ENCODE peak calls at places on chromosomes 2 and 18, in four cellular contexts. C, E, V and U are unnamed samples.

GRCh38 chr2:203014456-203015199 is at the start of gene NBEAL1:
- DNase-seq in C (peak; percentile 97), E (peak; percentile 86), V (peak; percentile 94), U (peak; percentile 98)

GRCh38 chr2:192247456-192247855 is 52.7 kb upstream of the TMEFF2 start:
- DNase-seq in C (no peak), E (no peak), V (no peak), U (no peak)

GRCh38 chr2:61017556-61018318 is at the start of the genes PEX13 and PUS10:
- DNase-seq in C (peak; percentile 83), E (peak; percentile 93), V (no peak), U (peak; percentile 72)

GRCh38 chr2:231932985-231933915 is 7.1 kb upstream of the NPPC start:
- DNase-seq in C (no peak), E (no peak), V (no peak), U (no peak)

GRCh38 chr2:17309186-17309585 is 209.1 kb downstream of the RAD51AP2 start:
- DNase-seq in C (no peak), E (no peak), V (no peak), U (no peak)

GRCh38 chr2:191436368-191437055 is 191.3 kb downstream of the MYO1B start:
- DNase-seq in C (no peak), E (no peak), V (no peak), U (no peak)

GRCh38 chr2:121689356-121689755 is 40.1 kb upstream of the CLASP1 start:
- DNase-seq in C (no peak), E (peak; percentile 51), V (no peak), U (no peak)

GRCh38 chr2:149017116-149017985 is 21.1 kb upstream of the LYPD6B start:
- DNase-seq in C (peak; percentile 70), E (peak; percentile 49), V (no peak), U (peak; percentile 43)

GRCh38 chr2:238169708-238170251 is 11.0 kb downstream of the ERFE start:
- DNase-seq in C (peak; percentile 61), E (peak; percentile 30), V (peak; percentile 89), U (peak; percentile 22)

GRCh38 chr2:135875491-135876065 is 665 bp downstream of the MCM6 start:
- DNase-seq in C (peak; percentile 57), E (peak; percentile 39), V (peak; percentile 20), U (peak; percentile 37)

GRCh38 chr2:221399183-221399582 is 172.9 kb downstream of the EPHA4 start:
- DNase-seq in C (no peak), E (no peak), V (no peak), U (no peak)

GRCh38 chr2:104286806-104287205 is 567.1 kb upstream of the POU3F3 start:
- DNase-seq in C (no peak), E (no peak), V (no peak), U (no peak)

GRCh38 chr2:71510196-71510807 is 56.9 kb downstream of the DYSF start:
- DNase-seq in C (peak; percentile 63), E (peak; percentile 91), V (no peak), U (peak; percentile 12)

GRCh38 chr2:183214680-183215079 is 90.4 kb downstream of the NUP35 start:
- DNase-seq in C (no peak), E (no peak), V (no peak), U (no peak)

GRCh38 chr18:49537232-49537876 is 24.5 kb upstream of the LIPG start:
- DNase-seq in C (no peak), E (no peak), V (no peak), U (no peak)

GRCh38 chr2:68845043-68845442 is 26.2 kb downstream of the BMP10 start:
- DNase-seq in C (no peak), E (no peak), V (no peak), U (no peak)

GRCh38 chr2:241989074-241989473 is 119.5 kb downstream of the RTP5 start:
- DNase-seq in C (no peak), E (no peak), V (no peak), U (no peak)

GRCh38 chr2:9897331-9897737 is 54.1 kb downstream of the TAF1B start:
- DNase-seq in C (peak; percentile 85), E (peak; percentile 11), V (peak; percentile 82), U (peak; percentile 78)

GRCh38 chr2:106038598-106039375 is 155.3 kb downstream of the UXS1 start:
- DNase-seq in C (no peak), E (no peak), V (no peak), U (no peak)

GRCh38 chr2:164847966-164848365 is 6.3 kb upstream of the COBLL1 start:
- DNase-seq in C (no peak), E (no peak), V (peak; percentile 61), U (no peak)

GRCh38 chr18:33115917-33116316 is 324.6 kb downstream of the CCDC178 start:
- DNase-seq in C (no peak), E (no peak), V (no peak), U (no peak)

GRCh38 chr2:224147174-224147573 is 108.1 kb upstream of the SERPINE2 start:
- DNase-seq in C (no peak), E (no peak), V (no peak), U (no peak)

GRCh38 chr2:101770672-101771071 is 73.2 kb downstream of the MAP4K4 start:
- DNase-seq in C (no peak), E (peak; percentile 36), V (no peak), U (no peak)

GRCh38 chr18:75109819-75110218 is 99.1 kb downstream of the PTGR3 start:
- DNase-seq in C (no peak), E (no peak), V (no peak), U (no peak)

GRCh38 chr2:45765007-45765767 is 113.7 kb downstream of the PRKCE start:
- DNase-seq in C (no peak), E (no peak), V (no peak), U (no peak)

GRCh38 chr2:24048662-24049484 is 668 bp upstream of the FKBP1B start:
- DNase-seq in C (no peak), E (no peak), V (no peak), U (no peak)

GRCh38 chr2:66888791-66889631 is 454.1 kb downstream of the MEIS1 start:
- DNase-seq in C (no peak), E (no peak), V (peak; percentile 100), U (peak; percentile 68)

GRCh38 chr18:59837586-59837985 is 62.2 kb upstream of the PMAIP1 start:
- DNase-seq in C (no peak), E (peak; percentile 56), V (no peak), U (no peak)

GRCh38 chr2:16064719-16065118 is 124.4 kb downstream of the MYCN start:
- DNase-seq in C (no peak), E (no peak), V (no peak), U (no peak)

GRCh38 chr2:25912851-25913695 is 34.8 kb upstream of the ASXL2 start:
- DNase-seq in C (no peak), E (no peak), V (no peak), U (no peak)

GRCh38 chr2:204026294-204026693 is 89.7 kb downstream of the ICOS start:
- DNase-seq in C (no peak), E (no peak), V (no peak), U (no peak)

GRCh38 chr2:195545811-195546210 is 111.2 kb upstream of the SLC39A10 start:
- DNase-seq in C (no peak), E (no peak), V (no peak), U (no peak)

GRCh38 chr2:201984800-201985525 is 48.7 kb upstream of the FZD7 start:
- DNase-seq in C (no peak), E (no peak), V (no peak), U (no peak)

GRCh38 chr2:85430780-85431601 is 12.5 kb downstream of the SH2D6 start:
- DNase-seq in C (no peak), E (no peak), V (no peak), U (no peak)

GRCh38 chr2:71235930-71236587 is 9.2 kb upstream of the PAIP2B start:
- DNase-seq in C (no peak), E (no peak), V (no peak), U (no peak)

GRCh38 chr18:9782073-9782857 is 74.2 kb downstream of the RAB31 start:
- DNase-seq in C (peak; percentile 29), E (peak; percentile 23), V (peak; percentile 94), U (no peak)